ENCODE peak calls at places on chromosomes 13 and 19, in five cellular contexts. H is NCI-H2081 treated with DMSO at 0.1 percent for 48 hours; R is stimulated activated naive CD8-positive, alpha-beta T cell treated with anti-CD3 and anti-CD28 coated beads, Interleukin-15, Interleukin-2, amounts not matched to agents 100 U/mL and 50 U/mL, for 24 hours; A is NT2/D1; G is mesenchymal stem cell. J is an unnamed sample.

GRCh38 chr13:113121928-113122420 is 625 bp upstream of the F10 start:
- DNase-seq in R (no peak), G (no peak), A (no peak), H (no peak), J (no peak)

GRCh38 chr13:19767966-19768365 is 14.8 kb downstream of the PSPC1 start:
- DNase-seq in H (no peak), A (no peak), R (no peak), G (no peak), J (no peak)

GRCh38 chr19:45340232-45340898 is at the start of gene KLC3:
- DNase-seq in H (no peak), G (no peak), R (peak; percentile 45), A (no peak), J (peak; percentile 60)

GRCh38 chr13:112443191-112444000 is 67.2 kb downstream of the SPACA7 start:
- DNase-seq in G (no peak), H (no peak), A (peak; percentile 8), R (peak; percentile 14), J (no peak)

GRCh38 chr19:46265217-46265828 is 31.5 kb upstream of the HIF3A start:
- DNase-seq in R (peak; percentile 73), G (peak; percentile 81), A (peak; percentile 51), H (no peak), J (peak; percentile 73)

GRCh38 chr13:47426126-47426849 is 529.4 kb upstream of the HTR2A start:
- DNase-seq in R (no peak), H (no peak), A (no peak), G (peak; percentile 67), J (no peak)

GRCh38 chr13:74136089-74136658 is 2.0 kb upstream of the KLF12 start:
- DNase-seq in H (no peak), G (peak; percentile 65), A (no peak), R (peak; percentile 55), J (peak; percentile 17)

GRCh38 chr19:4987286-4987685 is 18.4 kb downstream of the KDM4B start:
- DNase-seq in H (no peak), G (peak; percentile 38), A (no peak), R (no peak), J (no peak)

GRCh38 chr13:114015608-114016295 is 41.9 kb upstream of the C13orf46 start:
- DNase-seq in H (no peak), R (peak; percentile 55), A (no peak), G (no peak), J (no peak)

GRCh38 chr13:111636271-111636670 is 315.8 kb downstream of the TEX29 start:
- DNase-seq in A (no peak), R (no peak), G (no peak), H (no peak), J (no peak)

GRCh38 chr13:32031025-32031814 is at the start of gene FRY:
- DNase-seq in G (peak; percentile 82), A (peak; percentile 63), R (peak; percentile 52), H (no peak), J (peak; percentile 75)

GRCh38 chr19:12730054-12730453 is 4.4 kb downstream of the TRIR start:
- DNase-seq in R (no peak), G (no peak), A (no peak), H (no peak), J (no peak)